ENCODE peak calls at places on chromosomes 16 and 17, in five cellular contexts. C is H1, U is HCT116, F is K562, P is GM12878. S is an unnamed sample.

GRCh38 chr17:45019177-45019711 is 32.2 kb downstream of the DCAKD start:
- DNase-seq in C (no peak), U (no peak), F (peak), P (no peak), S (peak)

GRCh38 chr17:27295945-27296344 is 2.0 kb downstream of the WSB1 start:
- DNase-seq in C (no peak), U (no peak), F (no peak), P (no peak), S (no peak)

GRCh38 chr17:76089680-76090516 is 10.9 kb downstream of the ZACN start:
- DNase-seq in C (no peak), U (no peak), F (no peak), P (no peak), S (no peak)

GRCh38 chr16:17302213-17302612 is 168.5 kb downstream of the XYLT1 start:
- DNase-seq in C (no peak), U (no peak), F (no peak), P (no peak), S (no peak)

GRCh38 chr16:85447657-85448313 is 165.3 kb upstream of the GSE1 start:
- DNase-seq in C (no peak), U (no peak), F (no peak), P (no peak), S (no peak)

GRCh38 chr17:73638556-73638955 is 5.7 kb downstream of the SDK2 start:
- DNase-seq in C (no peak), U (no peak), F (no peak), P (no peak), S (no peak)

GRCh38 chr16:73735018-73735417 is 561.6 kb upstream of the PSMD7 start:
- DNase-seq in C (no peak), U (no peak), F (no peak), P (peak), S (no peak)

GRCh38 chr17:49996495-49997255 is 1.7 kb upstream of the DLX3 start:
- DNase-seq in C (peak), U (no peak), F (peak), P (no peak), S (peak)

GRCh38 chr16:19166500-19166899 is 1.5 kb upstream of the SYT17 start:
- DNase-seq in C (no peak), U (peak), F (no peak), P (no peak), S (peak)

GRCh38 chr16:49605536-49606241 is 232.1 kb downstream of the C16orf78 start:
- DNase-seq in C (peak), U (no peak), F (no peak), P (no peak), S (no peak)

GRCh38 chr16:23857256-23857891 is 21.6 kb downstream of the PRKCB start:
- DNase-seq in C (no peak), U (no peak), F (no peak), P (no peak), S (no peak)

GRCh38 chr16:31074073-31074813 is at the start of the genes ZNF646 and ZNF668:
- DNase-seq in C (peak), U (peak), F (peak), P (peak), S (peak)

GRCh38 chr16:10681310-10682308 is 13.1 kb downstream of the TEKT5 start:
- DNase-seq in C (no peak), U (no peak), F (no peak), P (no peak), S (no peak)

GRCh38 chr16:16003719-16004313 is 54.4 kb downstream of the ABCC1 start:
- DNase-seq in C (no peak), U (no peak), F (no peak), P (no peak), S (no peak)

GRCh38 chr16:61820398-61820797 is 215.8 kb downstream of the CDH8 start:
- DNase-seq in C (no peak), U (no peak), F (no peak), P (no peak), S (no peak)

GRCh38 chr16:20314575-20314974 is 12.7 kb downstream of the GP2 start:
- DNase-seq in C (no peak), U (no peak), F (no peak), P (no peak), S (no peak)

GRCh38 chr16:1379863-1380174 is 28.1 kb downstream of the GNPTG start:
- DNase-seq in C (no peak), U (no peak), F (no peak), P (no peak), S (peak)

GRCh38 chr17:38729886-38730525 is at the start of gene CISD3:
- DNase-seq in C (peak), U (peak), F (peak), P (no peak), S (peak)

GRCh38 chr16:67006930-67007658 is 18.7 kb downstream of the CES4A start:
- DNase-seq in C (no peak), U (no peak), F (no peak), P (no peak), S (no peak)

GRCh38 chr16:66131156-66131807 is 235.2 kb upstream of the CDH5 start:
- DNase-seq in C (no peak), U (no peak), F (no peak), P (no peak), S (no peak)

GRCh38 chr17:31394544-31394943 is 3.1 kb downstream of the RAB11FIP4 start:
- DNase-seq in C (peak), U (no peak), F (peak), P (no peak), S (peak)

GRCh38 chr17:2926019-2926650 is 129.9 kb downstream of the RAP1GAP2 start:
- DNase-seq in C (no peak), U (no peak), F (no peak), P (no peak), S (no peak)

GRCh38 chr17:47301161-47301560 is 22.6 kb upstream of the EFCAB13 start:
- DNase-seq in C (no peak), U (no peak), F (no peak), P (no peak), S (no peak)

GRCh38 chr17:28839221-28839620 is 3.4 kb downstream of the FAM222B start:
- DNase-seq in C (no peak), U (no peak), F (peak), P (no peak), S (no peak)

GRCh38 chr16:81625544-81626152 is 153.4 kb upstream of the PLCG2 start:
- DNase-seq in C (no peak), U (no peak), F (peak), P (no peak), S (no peak)

GRCh38 chr16:27728691-27729090 is 178.7 kb downstream of the KATNIP start:
- DNase-seq in C (no peak), U (no peak), F (no peak), P (no peak), S (no peak)

GRCh38 chr17:43917348-43918025 is 10.2 kb upstream of the MPP2 start:
- DNase-seq in C (peak), U (no peak), F (peak), P (no peak), S (no peak)

GRCh38 chr17:79925242-79925957 is 86.2 kb upstream of the CBX4 start:
- DNase-seq in C (no peak), U (no peak), F (no peak), P (no peak), S (peak)

GRCh38 chr17:39626171-39626670 is 531 bp upstream of the PPP1R1B start:
- DNase-seq in C (no peak), U (no peak), F (peak), P (no peak), S (no peak)

GRCh38 chr17:10772425-10773380 is 31.2 kb downstream of the TMEM238L start:
- DNase-seq in C (peak), U (peak), F (peak), P (no peak), S (peak)

GRCh38 chr16:88988980-88989791 is 12.2 kb upstream of the CBFA2T3 start:
- DNase-seq in C (no peak), U (no peak), F (no peak), P (no peak), S (no peak)

GRCh38 chr17:45092932-45093430 is 31.9 kb downstream of the NMT1 start:
- DNase-seq in C (no peak), U (peak), F (no peak), P (no peak), S (no peak)

GRCh38 chr17:1223662-1224061 is 43.9 kb upstream of the ABR start:
- DNase-seq in C (no peak), U (no peak), F (no peak), P (no peak), S (no peak)

GRCh38 chr17:64074704-64075484 is 54.5 kb upstream of the ICAM2 start:
- DNase-seq in C (no peak), U (no peak), F (no peak), P (no peak), S (no peak)

GRCh38 chr16:52389045-52389444 is 157.9 kb downstream of the TOX3 start:
- DNase-seq in C (no peak), U (no peak), F (no peak), P (no peak), S (no peak)

GRCh38 chr17:32513579-32513978 is 26.8 kb downstream of the CDK5R1 start:
- DNase-seq in C (no peak), U (no peak), F (no peak), P (no peak), S (no peak)

GRCh38 chr17:62670202-62670821 is 42.8 kb downstream of the MRC2 start:
- DNase-seq in C (peak), U (no peak), F (no peak), P (no peak), S (no peak)

GRCh38 chr17:10031102-10031501 is 126.0 kb upstream of the RCVRN start:
- DNase-seq in C (no peak), U (no peak), F (no peak), P (no peak), S (no peak)

GRCh38 chr17:48293319-48294192 is 136.5 kb downstream of the SKAP1 start:
- DNase-seq in C (no peak), U (no peak), F (no peak), P (no peak), S (no peak)

GRCh38 chr16:46759309-46759708 is 11.2 kb upstream of the MYLK3 start:
- DNase-seq in C (no peak), U (no peak), F (no peak), P (no peak), S (no peak)

GRCh38 chr16:46768809-46769208 is 20.7 kb upstream of the MYLK3 start:
- DNase-seq in C (no peak), U (no peak), F (no peak), P (no peak), S (peak)

GRCh38 chr16:46763147-46763546 is 15.0 kb upstream of the MYLK3 start:
- DNase-seq in C (no peak), U (no peak), F (no peak), P (no peak), S (no peak)

GRCh38 chr16:46762583-46762982 is 14.4 kb upstream of the MYLK3 start:
- DNase-seq in C (no peak), U (no peak), F (no peak), P (no peak), S (no peak)

GRCh38 chr16:46765050-46765449 is 16.9 kb upstream of the MYLK3 start:
- DNase-seq in C (no peak), U (no peak), F (no peak), P (no peak), S (no peak)
- TF ChIP-seq JUND in C (no peak), U (no peak), F (no peak), P (no peak), S (no peak)

GRCh38 chr17:56289321-56289720 is 136.0 kb downstream of the ANKFN1 start:
- DNase-seq in C (no peak), U (no peak), F (no peak), P (no peak), S (no peak)

GRCh38 chr17:56291226-56291805 is 138.0 kb downstream of the ANKFN1 start:
- DNase-seq in C (no peak), U (no peak), F (no peak), P (no peak), S (no peak)

GRCh38 chr17:56292010-56292409 is 138.7 kb downstream of the ANKFN1 start:
- DNase-seq in C (no peak), U (no peak), F (no peak), P (no peak), S (no peak)

GRCh38 chr17:56290486-56291118 is 137.3 kb downstream of the ANKFN1 start:
- DNase-seq in C (no peak), U (no peak), F (no peak), P (no peak), S (no peak)

DNA sequence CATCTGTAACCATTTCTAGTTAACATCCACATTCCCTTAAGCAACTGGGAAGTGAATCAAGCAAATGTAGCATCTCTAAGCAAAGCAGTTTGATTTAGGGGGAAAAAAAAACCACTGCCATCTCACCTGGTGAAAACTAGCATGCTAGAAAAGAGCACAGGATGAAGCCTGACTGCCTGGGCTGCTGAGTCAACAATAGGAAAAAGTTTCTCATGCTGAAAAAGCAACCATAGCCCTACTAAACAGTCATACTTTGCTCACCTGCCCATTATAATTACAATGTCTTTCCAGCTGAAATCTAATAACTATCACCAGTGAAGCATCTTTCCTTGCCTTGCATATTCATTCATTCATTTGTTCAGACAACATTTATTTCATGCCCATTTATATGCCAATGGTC is 139.4 kb downstream of the ANKFN1 start:
- DNase-seq in C (no peak), U (no peak), F (no peak), P (no peak), S (no peak)
- TF ChIP-seq JUND in C (no peak), U (no peak), F (no peak), P (no peak), S (no peak)

GRCh38 chr17:69677130-69677529 is 262.6 kb downstream of the MAP2K6 start:
- DNase-seq in C (no peak), U (no peak), F (no peak), P (no peak), S (no peak)
- TF ChIP-seq JUND in C (no peak), U (no peak), F (no peak), P (no peak), S (no peak)

GRCh38 chr16:79901522-79901921 is 301.0 kb upstream of the MAF start:
- DNase-seq in C (no peak), U (no peak), F (no peak), P (no peak), S (no peak)

GRCh38 chr16:79899316-79900110 is 299.0 kb upstream of the MAF start:
- DNase-seq in C (no peak), U (no peak), F (no peak), P (no peak), S (no peak)

GRCh38 chr16:79898703-79899102 is 298.2 kb upstream of the MAF start:
- DNase-seq in C (no peak), U (no peak), F (no peak), P (no peak), S (no peak)

GRCh38 chr16:79897444-79898146 is 297.1 kb upstream of the MAF start:
- DNase-seq in C (no peak), U (no peak), F (no peak), P (no peak), S (no peak)

GRCh38 chr16:79902351-79902750 is 301.8 kb upstream of the MAF start:
- DNase-seq in C (no peak), U (no peak), F (no peak), P (no peak), S (no peak)
- TF ChIP-seq JUND in C (no peak), U (no peak), F (no peak), P (no peak), S (no peak)

GRCh38 chr17:65231086-65231485 is 93.9 kb downstream of the RGS9 start:
- DNase-seq in C (no peak), U (peak), F (no peak), P (no peak), S (no peak)

GRCh38 chr17:65228287-65228686 is 91.1 kb downstream of the RGS9 start:
- DNase-seq in C (no peak), U (no peak), F (no peak), P (no peak), S (no peak)

GRCh38 chr17:65229596-65229995 is 92.4 kb downstream of the RGS9 start:
- DNase-seq in C (no peak), U (no peak), F (no peak), P (no peak), S (no peak)

GRCh38 chr17:65228734-65229390 is 91.7 kb downstream of the RGS9 start:
- DNase-seq in C (no peak), U (peak), F (peak), P (peak), S (no peak)

GRCh38 chr17:65230040-65230439 is 92.9 kb downstream of the RGS9 start:
- DNase-seq in C (no peak), U (no peak), F (peak), P (no peak), S (peak)
- TF ChIP-seq JUND in C (no peak), U (no peak), F (no peak), P (no peak), S (no peak)